ENCODE peak calls at places on chromosome 3, in ten cellular contexts. H is neural crest cell, A is mucosa of gallbladder, O is caudate nucleus, Q is right cardiac atrium, I is GM23248, B is LNCaP clone FGC, L is NCI-H460, X is retina, C is amniotic stem cell. D is an unnamed sample.

GRCh38 chr3:84724877-84725276 is 233.9 kb upstream of the CADM2 start:
- DNase-seq in H (no peak), A (no peak), O (no peak), Q (no peak), I (peak), B (no peak), L (peak), X (no peak), C (no peak), D (no peak)

GRCh38 chr3:153244961-153245360 is 82.9 kb downstream of the RAP2B start:
- DNase-seq in H (no peak), A (no peak), O (no peak), Q (no peak), I (peak), B (no peak), L (no peak), X (no peak), C (no peak), D (no peak)

GRCh38 chr3:102182162-102182561 is 252.7 kb upstream of the ZPLD1 start:
- DNase-seq in H (no peak), A (peak), O (no peak), Q (no peak), I (peak), B (no peak), L (no peak), X (no peak), C (no peak), D (no peak)

GRCh38 chr3:41035445-41036022 is 163.8 kb upstream of the CTNNB1 start:
- DNase-seq in H (no peak), A (no peak), O (no peak), Q (peak), I (no peak), B (no peak), L (no peak), X (no peak), C (no peak), D (no peak)

GRCh38 chr3:114804099-114804498 is 343.0 kb downstream of the ZBTB20 start:
- DNase-seq in H (no peak), A (no peak), O (no peak), Q (no peak), I (no peak), B (no peak), L (no peak), X (no peak), C (no peak), D (no peak)

GRCh38 chr3:155548194-155548593 is 196.7 kb downstream of the PLCH1 start:
- DNase-seq in H (no peak), A (no peak), O (no peak), Q (no peak), I (peak), B (no peak), L (no peak), X (no peak), C (peak), D (peak)

GRCh38 chr3:153026026-153026425 is 136.0 kb upstream of the RAP2B start:
- DNase-seq in H (no peak), A (no peak), O (no peak), Q (no peak), I (peak), B (peak), L (peak), X (no peak), C (no peak), D (peak)

GRCh38 chr3:128584412-128585020 is 66.1 kb downstream of the RPN1 start:
- DNase-seq in H (peak), A (peak), O (peak), Q (peak), I (peak), B (peak), L (peak), X (peak), C (peak), D (peak)